ENCODE peak calls at places on chromosomes 4 and X, in six cellular contexts. One of them, this sample, is unnamed.

GRCh38 chr4:13537011-13537831 is 7.1 kb downstream of the NKX3-2 start:
- DNase-seq in amniotic stem cell: no peak
- DNase-seq in A549: no peak
- DNase-seq in tibial nerve: no peak
- DNase-seq in astrocyte of the hippocampus: no peak
- DNase-seq in A673: no peak
- DNase-seq in this sample: no peak

GRCh38 chrX:131747173-131747572 is 203.3 kb downstream of the OR13H1 start:
- DNase-seq in A673: peak; percentile 75
- DNase-seq in A549: peak; percentile 95
- DNase-seq in tibial nerve: no peak
- DNase-seq in amniotic stem cell: peak; percentile 16
- DNase-seq in astrocyte of the hippocampus: peak; percentile 87
- DNase-seq in this sample: no peak

GRCh38 chrX:19343085-19343461 is 654 bp upstream of the PDHA1 start:
- DNase-seq in amniotic stem cell: no peak
- DNase-seq in astrocyte of the hippocampus: no peak
- DNase-seq in tibial nerve: no peak
- DNase-seq in A549: no peak
- DNase-seq in A673: no peak
- DNase-seq in this sample: no peak

GRCh38 chr4:40254961-40255721 is 58.3 kb downstream of the RHOH start:
- DNase-seq in A549: peak; percentile 76
- DNase-seq in amniotic stem cell: peak; percentile 14
- DNase-seq in tibial nerve: no peak
- DNase-seq in astrocyte of the hippocampus: peak; percentile 63
- DNase-seq in A673: peak; percentile 69
- DNase-seq in this sample: no peak

GRCh38 chr4:95979961-95980876 is 140.3 kb downstream of the PDHA2 start:
- DNase-seq in tibial nerve: no peak
- DNase-seq in A549: no peak
- DNase-seq in astrocyte of the hippocampus: no peak
- DNase-seq in amniotic stem cell: no peak
- DNase-seq in A673: no peak
- DNase-seq in this sample: no peak

GRCh38 chr4:124941267-124941666 is 228.7 kb upstream of the ANKRD50 start:
- DNase-seq in tibial nerve: no peak
- DNase-seq in A549: no peak
- DNase-seq in astrocyte of the hippocampus: no peak
- DNase-seq in A673: no peak
- DNase-seq in amniotic stem cell: no peak
- DNase-seq in this sample: no peak

GRCh38 chrX:24619647-24620046 is 27.5 kb downstream of the PCYT1B start:
- DNase-seq in tibial nerve: no peak
- DNase-seq in astrocyte of the hippocampus: peak; percentile 88
- DNase-seq in A673: peak; percentile 24
- DNase-seq in A549: peak; percentile 19
- DNase-seq in amniotic stem cell: no peak
- DNase-seq in this sample: no peak

GRCh38 chrX:117517994-117518393 is 598.6 kb downstream of the KLHL13 start:
- DNase-seq in tibial nerve: no peak
- DNase-seq in amniotic stem cell: no peak
- DNase-seq in astrocyte of the hippocampus: no peak
- DNase-seq in A673: no peak
- DNase-seq in A549: no peak
- DNase-seq in this sample: no peak

GRCh38 chr4:59936566-59936965 is 1263.6 kb upstream of the ADGRL3 start:
- DNase-seq in amniotic stem cell: no peak
- DNase-seq in tibial nerve: no peak
- DNase-seq in astrocyte of the hippocampus: no peak
- DNase-seq in A673: no peak
- DNase-seq in A549: no peak
- DNase-seq in this sample: no peak

GRCh38 chrX:151082077-151082948 is 94.1 kb upstream of the GPR50 start:
- DNase-seq in A673: peak; percentile 74
- DNase-seq in amniotic stem cell: peak; percentile 11
- DNase-seq in A549: peak; percentile 51
- DNase-seq in tibial nerve: peak; percentile 39
- DNase-seq in astrocyte of the hippocampus: peak; percentile 74
- DNase-seq in this sample: peak; percentile 71

GRCh38 chrX:112841114-112841819 is 636 bp upstream of the AMOT start:
- DNase-seq in amniotic stem cell: peak; percentile 55
- DNase-seq in astrocyte of the hippocampus: peak; percentile 93
- DNase-seq in A549: peak; percentile 81
- DNase-seq in tibial nerve: peak; percentile 61
- DNase-seq in A673: peak; percentile 76
- DNase-seq in this sample: peak; percentile 90

GRCh38 chrX:149903889-149904748 is 23.1 kb downstream of the MAGEA8 start:
- DNase-seq in tibial nerve: no peak
- DNase-seq in A549: peak; percentile 4
- DNase-seq in A673: peak; percentile 18
- DNase-seq in amniotic stem cell: no peak
- DNase-seq in astrocyte of the hippocampus: no peak
- DNase-seq in this sample: peak; percentile 71

GRCh38 chr4:179596621-179597020 is 2154.4 kb upstream of the AGA start:
- DNase-seq in A549: no peak
- DNase-seq in amniotic stem cell: no peak
- DNase-seq in astrocyte of the hippocampus: peak; percentile 8
- DNase-seq in tibial nerve: no peak
- DNase-seq in A673: no peak
- DNase-seq in this sample: no peak

GRCh38 chrX:72461766-72462165 is 110.9 kb downstream of the HDAC8 start:
- DNase-seq in A673: no peak
- DNase-seq in A549: peak; percentile 1
- DNase-seq in tibial nerve: peak; percentile 13
- DNase-seq in amniotic stem cell: no peak
- DNase-seq in astrocyte of the hippocampus: no peak
- DNase-seq in this sample: no peak

GRCh38 chr4:93828332-93828829 is at the start of gene ATOH1:
- DNase-seq in tibial nerve: no peak
- DNase-seq in astrocyte of the hippocampus: peak; percentile 45
- DNase-seq in A673: peak; percentile 61
- DNase-seq in A549: peak; percentile 7
- DNase-seq in amniotic stem cell: no peak
- DNase-seq in this sample: no peak

GRCh38 chr4:6461301-6462165 is 10.9 kb downstream of the PPP2R2C start:
- DNase-seq in A673: no peak
- DNase-seq in tibial nerve: no peak
- DNase-seq in A549: no peak
- DNase-seq in astrocyte of the hippocampus: no peak
- DNase-seq in amniotic stem cell: no peak
- DNase-seq in this sample: no peak

GRCh38 chr4:186068581-186069402 is at the start of gene TLR3:
- DNase-seq in tibial nerve: no peak
- DNase-seq in astrocyte of the hippocampus: peak; percentile 69
- DNase-seq in A673: peak; percentile 18
- DNase-seq in A549: no peak
- DNase-seq in amniotic stem cell: no peak
- DNase-seq in this sample: no peak

GRCh38 chrX:154142950-154143745 is 895 bp upstream of the OPN1LW start:
- DNase-seq in astrocyte of the hippocampus: no peak
- DNase-seq in A673: no peak
- DNase-seq in A549: no peak
- DNase-seq in amniotic stem cell: no peak
- DNase-seq in tibial nerve: no peak
- DNase-seq in this sample: no peak

GRCh38 chr4:6538586-6538985 is 36.4 kb upstream of the MAN2B2 start:
- DNase-seq in tibial nerve: no peak
- DNase-seq in A673: no peak
- DNase-seq in amniotic stem cell: no peak
- DNase-seq in astrocyte of the hippocampus: no peak
- DNase-seq in A549: no peak
- DNase-seq in this sample: no peak

GRCh38 chr4:189979196-189980047 is 38.8 kb downstream of the FRG1 start:
- DNase-seq in amniotic stem cell: no peak
- DNase-seq in A549: no peak
- DNase-seq in tibial nerve: no peak
- DNase-seq in astrocyte of the hippocampus: no peak
- DNase-seq in A673: no peak
- DNase-seq in this sample: no peak

GRCh38 chr4:125132281-125132680 is 182.5 kb upstream of the FAT4 start:
- DNase-seq in astrocyte of the hippocampus: no peak
- DNase-seq in amniotic stem cell: no peak
- DNase-seq in tibial nerve: no peak
- DNase-seq in A673: no peak
- DNase-seq in A549: no peak
- DNase-seq in this sample: no peak

GRCh38 chr4:95191537-95191936 is 357.2 kb downstream of the UNC5C start:
- DNase-seq in tibial nerve: no peak
- DNase-seq in A673: no peak
- DNase-seq in astrocyte of the hippocampus: no peak
- DNase-seq in A549: no peak
- DNase-seq in amniotic stem cell: no peak
- DNase-seq in this sample: no peak

GRCh38 chr4:153494562-153494961 is 28.4 kb downstream of the TMEM131L start:
- DNase-seq in amniotic stem cell: no peak
- DNase-seq in astrocyte of the hippocampus: no peak
- DNase-seq in A673: no peak
- DNase-seq in A549: no peak
- DNase-seq in tibial nerve: no peak
- DNase-seq in this sample: no peak

GRCh38 chr4:85779165-85779564 is 304.2 kb downstream of the ARHGAP24 start:
- DNase-seq in amniotic stem cell: no peak
- DNase-seq in astrocyte of the hippocampus: no peak
- DNase-seq in tibial nerve: no peak
- DNase-seq in A673: no peak
- DNase-seq in A549: no peak
- DNase-seq in this sample: no peak

GRCh38 chr4:7607156-7607910 is 172.6 kb upstream of the PSAPL1 start:
- DNase-seq in A673: no peak
- DNase-seq in amniotic stem cell: no peak
- DNase-seq in astrocyte of the hippocampus: peak; percentile 58
- DNase-seq in A549: no peak
- DNase-seq in tibial nerve: peak; percentile 26
- DNase-seq in this sample: no peak

GRCh38 chrX:143669395-143669794 is 33.5 kb upstream of the SLITRK4 start:
- DNase-seq in A549: no peak
- DNase-seq in amniotic stem cell: no peak
- DNase-seq in tibial nerve: no peak
- DNase-seq in A673: peak; percentile 13
- DNase-seq in astrocyte of the hippocampus: no peak
- DNase-seq in this sample: no peak

GRCh38 chrX:134454506-134454905 is 5.5 kb upstream of the HPRT1 start:
- DNase-seq in A673: no peak
- DNase-seq in A549: no peak
- DNase-seq in astrocyte of the hippocampus: no peak
- DNase-seq in tibial nerve: no peak
- DNase-seq in amniotic stem cell: no peak
- DNase-seq in this sample: peak; percentile 20

GRCh38 chr4:172142331-172142738 is 329.1 kb downstream of the GALNTL6 start:
- DNase-seq in astrocyte of the hippocampus: peak; percentile 40
- DNase-seq in tibial nerve: no peak
- DNase-seq in A549: peak; percentile 2
- DNase-seq in A673: peak; percentile 1
- DNase-seq in amniotic stem cell: peak; percentile 14
- DNase-seq in this sample: no peak

GRCh38 chrX:150730719-150731118 is 37.5 kb downstream of the MTMR1 start:
- DNase-seq in amniotic stem cell: peak; percentile 5
- DNase-seq in astrocyte of the hippocampus: no peak
- DNase-seq in A549: no peak
- DNase-seq in tibial nerve: no peak
- DNase-seq in A673: no peak
- DNase-seq in this sample: no peak

GRCh38 chr4:111631157-111631999 is 513.9 kb upstream of the FAM241A start:
- DNase-seq in amniotic stem cell: no peak
- DNase-seq in A549: no peak
- DNase-seq in A673: peak; percentile 61
- DNase-seq in astrocyte of the hippocampus: peak; percentile 47
- DNase-seq in tibial nerve: no peak
- DNase-seq in this sample: no peak

GRCh38 chr4:87532907-87533306 is 3.7 kb upstream of the SPARCL1 start:
- DNase-seq in astrocyte of the hippocampus: no peak
- DNase-seq in A673: no peak
- DNase-seq in amniotic stem cell: no peak
- DNase-seq in tibial nerve: no peak
- DNase-seq in A549: no peak
- DNase-seq in this sample: no peak

GRCh38 chrX:130626521-130626920 is 224.7 kb downstream of the RBMX2 start:
- DNase-seq in A673: no peak
- DNase-seq in A549: no peak
- DNase-seq in tibial nerve: no peak
- DNase-seq in astrocyte of the hippocampus: no peak
- DNase-seq in amniotic stem cell: no peak
- DNase-seq in this sample: no peak

GRCh38 chr4:41744572-41745291 is 3.8 kb downstream of the PHOX2B start:
- DNase-seq in tibial nerve: no peak
- DNase-seq in astrocyte of the hippocampus: no peak
- DNase-seq in A549: no peak
- DNase-seq in A673: no peak
- DNase-seq in amniotic stem cell: no peak
- DNase-seq in this sample: no peak

GRCh38 chr4:123613586-123614344 is 217.2 kb downstream of the SPRY1 start:
- DNase-seq in amniotic stem cell: no peak
- DNase-seq in A673: no peak
- DNase-seq in A549: no peak
- DNase-seq in astrocyte of the hippocampus: no peak
- DNase-seq in tibial nerve: no peak
- DNase-seq in this sample: no peak

GRCh38 chr4:37562592-37562991 is 123.6 kb downstream of the RELL1 start:
- DNase-seq in astrocyte of the hippocampus: no peak
- DNase-seq in tibial nerve: no peak
- DNase-seq in amniotic stem cell: no peak
- DNase-seq in A673: no peak
- DNase-seq in A549: peak; percentile 18
- DNase-seq in this sample: no peak

GRCh38 chrX:115018040-115018647 is 728 bp upstream of the IL13RA2 start:
- DNase-seq in tibial nerve: no peak
- DNase-seq in A549: no peak
- DNase-seq in A673: no peak
- DNase-seq in amniotic stem cell: peak; percentile 0
- DNase-seq in astrocyte of the hippocampus: no peak
- DNase-seq in this sample: no peak

GRCh38 chr4:90074322-90074886 is 52.8 kb upstream of the CCSER1 start:
- DNase-seq in astrocyte of the hippocampus: no peak
- DNase-seq in A673: no peak
- DNase-seq in A549: no peak
- DNase-seq in tibial nerve: no peak
- DNase-seq in amniotic stem cell: no peak
- DNase-seq in this sample: no peak

This sample was measured in K562.